ENCODE peak calls at places on chromosomes 16 and 17, in seven cellular contexts. Z, F, U, O, L, T and S are unnamed samples. For H3K4me1, the result is how much of the 10 kb centered on the place peaks cover.

GRCh38 chr16:49635009-49635350 is 220.9 kb downstream of the ZNF423 start:
- DNase-seq in T (no peak), Z (no peak), F (no peak), U (no peak), L (no peak), O (no peak), S (no peak)

GRCh38 chr16:26053889-26054288 is 362.1 kb downstream of the HS3ST4 start:
- DNase-seq in Z (no peak), F (no peak), O (no peak), T (no peak), U (no peak), L (no peak), S (no peak)

GRCh38 chr16:53991181-53992056 is 287.5 kb downstream of the FTO start:
- DNase-seq in O (no peak), F (no peak), T (no peak), L (peak), U (no peak), Z (peak), S (peak)

GRCh38 chr16:72824761-72825160 is 223.2 kb downstream of the ZFHX3 start:
- DNase-seq in T (no peak), O (no peak), U (no peak), Z (no peak), F (no peak), L (no peak), S (no peak)

GRCh38 chr16:83187404-83187803 is 560.6 kb downstream of the CDH13 start:
- DNase-seq in F (no peak), O (no peak), U (no peak), Z (no peak), L (no peak), T (no peak), S (no peak)

GRCh38 chr16:21684199-21684598 is 20.4 kb downstream of the OTOA start:
- DNase-seq in F (no peak), T (no peak), Z (no peak), L (peak), O (no peak), U (no peak), S (peak)

GRCh38 chr17:82736511-82737185 is 1.2 kb downstream of the FN3K start:
- DNase-seq in L (no peak), T (no peak), Z (no peak), U (no peak), O (no peak), F (no peak), S (no peak)

GRCh38 chr17:18219016-18219415 is 6.4 kb upstream of the LLGL1 start:
- DNase-seq in Z (peak), O (no peak), L (no peak), F (no peak), T (no peak), U (no peak), S (peak)

GRCh38 chr17:74730491-74731346 is 6.3 kb upstream of the RAB37 start:
- DNase-seq in F (no peak), T (no peak), L (no peak), O (no peak), Z (no peak), U (no peak), S (no peak)

GRCh38 chr17:3569534-3570137 is 12.0 kb upstream of the TRPV3 start:
- DNase-seq in O (no peak), L (no peak), Z (no peak), U (no peak), T (no peak), F (no peak), S (no peak)

GRCh38 chr17:21272881-21273839 is 11.4 kb upstream of the MAP2K3 start:
- DNase-seq in Z (peak), F (no peak), O (no peak), T (no peak), L (no peak), U (no peak), S (no peak)
- H3K4me3 ChIP-seq in Z (no peak), F (no peak), O (no peak), T (no peak), L (no peak), U (no peak), S (no peak)

GRCh38 chr16:46828943-46829342 is 2.0 kb downstream of the C16orf87 start:
- DNase-seq in L (no peak), F (no peak), U (no peak), T (no peak), O (no peak), Z (no peak), S (no peak)

GRCh38 chr16:46828292-46828691 is 2.7 kb downstream of the C16orf87 start:
- DNase-seq in F (no peak), U (no peak), O (no peak), Z (no peak), T (no peak), L (no peak), S (no peak)

GRCh38 chr16:46822270-46822669 is 8.7 kb downstream of the C16orf87 start:
- DNase-seq in Z (no peak), F (no peak), O (peak), U (no peak), L (no peak), T (no peak), S (no peak)

GRCh38 chr16:46830417-46830901 is 521 bp downstream of the C16orf87 start:
- DNase-seq in T (no peak), U (no peak), L (peak), F (no peak), O (no peak), Z (peak), S (peak)

GRCh38 chr16:46826618-46827017 is 4.4 kb downstream of the C16orf87 start:
- DNase-seq in T (no peak), U (no peak), L (no peak), F (no peak), O (no peak), Z (no peak), S (no peak)
- H3K4me1 ChIP-seq in T (under half), U (under half), L (under half), F (under half), O (under half), Z (under half), S (under half)

GRCh38 chr16:89073346-89074221 is 20.1 kb upstream of the ACSF3 start:
- DNase-seq in F (no peak), L (no peak), O (no peak), U (no peak), Z (no peak), T (no peak), S (no peak)

GRCh38 chr16:89070590-89070989 is 23.1 kb upstream of the ACSF3 start:
- DNase-seq in Z (no peak), L (no peak), U (no peak), O (no peak), T (no peak), F (no peak), S (no peak)

GRCh38 chr16:89072216-89073130 is 21.2 kb upstream of the ACSF3 start:
- DNase-seq in U (no peak), Z (no peak), L (no peak), F (no peak), O (no peak), T (no peak), S (no peak)

GRCh38 chr16:89069920-89070319 is 23.7 kb upstream of the ACSF3 start:
- DNase-seq in F (no peak), Z (no peak), T (no peak), L (no peak), O (no peak), U (no peak), S (no peak)

GRCh38 chr16:89071686-89072182 is 21.9 kb upstream of the ACSF3 start:
- DNase-seq in O (no peak), U (no peak), F (no peak), T (no peak), Z (no peak), L (no peak), S (no peak)
- TF ChIP-seq POLR2A in O (no peak), U (no peak), F (no peak), T (no peak), Z (no peak), L (no peak), S (no peak)

GRCh38 chr16:28207425-28207824 is 4.3 kb downstream of the XPO6 start:
- DNase-seq in L (no peak), U (no peak), F (no peak), O (no peak), T (no peak), Z (no peak), S (no peak)
- H3K4me3 ChIP-seq in L (no peak), U (no peak), F (no peak), O (peak), T (no peak), Z (no peak), S (no peak)

GRCh38 chr17:72334205-72334604 is 213.4 kb downstream of the SOX9 start:
- DNase-seq in T (no peak), O (no peak), U (no peak), L (no peak), F (no peak), Z (no peak), S (no peak)
- H3K4me1 ChIP-seq in T (under half), O (under half), U (under half), L (under half), F (under half), Z (under half), S (under half)

DNA sequence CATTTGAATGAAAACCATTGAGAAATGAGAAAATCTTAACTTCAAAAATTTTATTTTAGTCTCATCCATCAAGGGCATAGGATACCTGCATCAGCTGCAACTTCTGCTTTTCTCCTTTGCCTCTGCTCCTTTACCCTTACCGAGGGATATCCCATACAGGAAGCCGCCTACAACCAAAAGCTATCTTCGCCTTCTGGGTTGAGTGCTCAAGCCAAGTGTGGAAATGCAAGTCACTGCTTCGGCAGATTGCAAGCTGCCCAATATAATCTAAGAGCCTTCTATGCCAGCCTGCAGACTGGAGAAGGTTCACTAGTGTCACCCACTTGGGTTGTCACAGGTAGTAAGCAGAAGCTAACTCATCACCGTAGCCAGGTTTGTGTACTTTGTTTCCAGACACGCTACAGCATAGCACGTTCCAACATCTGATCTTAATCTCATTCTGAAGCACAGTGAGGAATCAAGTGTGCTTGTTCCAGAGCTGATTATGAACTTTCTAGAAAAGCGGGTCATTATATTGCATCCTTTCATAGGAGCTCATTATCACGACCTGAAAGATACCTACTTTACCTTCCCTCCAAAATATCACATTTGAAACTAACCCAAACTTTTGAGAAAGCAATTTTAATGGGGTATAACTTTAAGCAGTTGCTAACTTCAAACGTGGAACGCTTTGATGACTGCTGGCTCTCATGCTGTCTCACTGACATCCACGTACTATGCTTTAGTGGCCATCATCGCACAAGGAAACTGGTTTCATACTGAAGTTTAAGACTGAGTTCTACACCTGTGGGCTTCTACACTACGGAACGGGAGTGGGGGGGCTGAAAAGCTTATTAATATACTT is 8.0 kb upstream of the UNK start:
- DNase-seq in T (no peak), Z (no peak), L (peak), F (no peak), U (peak), O (no peak), S (peak)
- TF ChIP-seq POLR2A in T (no peak), Z (no peak), L (no peak), F (no peak), U (no peak), O (peak), S (no peak)

GRCh38 chr17:60149691-60150582 is at the start of gene CA4:
- DNase-seq in Z (no peak), T (no peak), F (peak), U (no peak), O (no peak), L (peak), S (no peak)
- H3K4me3 ChIP-seq in Z (peak), T (peak), F (peak), U (peak), O (no peak), L (no peak), S (no peak)

DNA sequence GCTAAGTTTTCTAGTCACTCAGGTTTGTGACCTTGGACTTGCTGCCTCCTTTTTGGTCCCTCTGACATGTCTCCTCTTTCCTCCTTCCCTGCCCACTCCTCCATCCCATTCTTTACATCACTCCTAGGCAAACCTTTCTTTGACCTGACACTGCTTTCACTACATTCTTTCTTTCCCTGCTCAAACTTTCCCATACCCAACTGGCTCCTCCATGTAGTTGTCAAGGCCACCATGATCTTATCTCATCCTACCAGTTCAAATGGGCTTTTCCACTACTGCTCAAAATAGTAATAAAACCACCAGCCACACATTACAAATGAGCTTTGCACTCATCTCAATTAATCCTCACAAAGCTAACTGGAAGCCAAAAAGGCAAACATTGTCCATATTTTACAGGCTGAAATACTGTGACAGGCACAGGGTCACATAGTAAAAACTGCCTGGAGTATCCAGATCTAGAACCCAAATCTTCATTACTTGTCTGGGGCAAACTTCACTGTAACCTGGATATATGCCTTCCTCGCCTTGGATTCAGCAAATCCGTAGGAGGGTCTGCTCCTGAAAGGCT is 14.4 kb downstream of the MRPS23 start:
- DNase-seq in Z (no peak), O (no peak), U (no peak), T (no peak), F (no peak), L (no peak), S (no peak)
- H3K4me1 ChIP-seq in Z (half or more), O (under half), U (under half), T (under half), F (under half), L (under half), S (under half)

GRCh38 chr17:1516403-1517161 is at the start of gene INPP5K:
- DNase-seq in Z (peak), O (peak), L (peak), T (peak), F (peak), U (peak), S (peak)
- TF ChIP-seq POLR2A in Z (no peak), O (peak), L (peak), T (peak), F (peak), U (peak), S (peak)

DNA sequence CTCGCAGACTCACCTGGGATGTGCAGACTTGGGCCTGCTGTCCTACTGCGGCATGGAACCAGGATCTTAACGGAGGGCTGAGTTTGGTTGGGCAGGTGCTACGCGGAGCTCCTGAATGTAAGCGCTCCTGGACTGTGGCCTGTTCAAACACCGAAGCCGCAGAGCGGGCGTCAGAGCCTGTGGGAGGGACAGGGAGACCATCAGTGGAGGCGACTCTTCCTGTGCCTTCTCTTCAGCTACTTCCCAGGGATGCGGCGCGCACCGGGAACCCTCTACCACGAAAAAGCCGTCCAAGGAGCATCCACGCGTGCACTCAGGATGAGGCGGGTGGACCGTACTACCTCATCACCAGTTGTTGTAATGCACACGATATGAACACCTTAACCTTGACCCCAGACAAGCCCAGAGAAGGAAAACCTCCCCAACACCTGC is 2.0 kb downstream of the USP36 start:
- DNase-seq in Z (peak), T (no peak), L (peak), F (no peak), O (no peak), U (no peak), S (no peak)
- H3K4me3 ChIP-seq in Z (peak), T (peak), L (no peak), F (peak), O (peak), U (peak), S (no peak)